ENCODE peak calls at places on chromosomes 5 and 9, in seven cellular contexts. U, L, H, R, K, A and X are unnamed samples.

GRCh38 chr9:95264954-95265615 is 52.4 kb downstream of the FANCC start:
- DNase-seq in U (no peak), L (no peak), H (peak), R (no peak), K (peak), A (no peak), X (no peak)

GRCh38 chr9:122058707-122059106 is 34.4 kb downstream of the TTLL11 start:
- DNase-seq in U (no peak), L (no peak), H (no peak), R (no peak), K (no peak), A (no peak), X (no peak)

GRCh38 chr9:133609311-133610098 is at the start of gene FAM163B:
- DNase-seq in U (no peak), L (peak), H (peak), R (no peak), K (no peak), A (peak), X (peak)

GRCh38 chr5:157961828-157962390 is 103.0 kb upstream of the CLINT1 start:
- DNase-seq in U (no peak), L (no peak), H (no peak), R (no peak), K (no peak), A (no peak), X (no peak)

GRCh38 chr9:27377147-27377807 is 80.3 kb upstream of the EQTN start:
- DNase-seq in U (no peak), L (no peak), H (peak), R (no peak), K (no peak), A (no peak), X (no peak)

GRCh38 chr9:137240321-137240840 is 706 bp upstream of the TUBB4B start:
- DNase-seq in U (peak), L (peak), H (peak), R (no peak), K (peak), A (no peak), X (peak)

GRCh38 chr9:113978954-113979712 is 99.0 kb downstream of the AMBP start:
- DNase-seq in U (no peak), L (no peak), H (no peak), R (no peak), K (no peak), A (no peak), X (no peak)

GRCh38 chr5:13478831-13479465 is 465.5 kb downstream of the DNAH5 start:
- DNase-seq in U (peak), L (no peak), H (peak), R (no peak), K (peak), A (peak), X (peak)